ENCODE peak calls at places on chromosomes 16 and 17, in five cellular contexts. T is AG04450, U is Right ventricle myocardium superior, Q is hypothalamus, D is GM12865. A is an unnamed sample.
A peak's percentile ranks its signal among the peaks of the same experiment; 100 is the strongest.

GRCh38 chr17:43578699-43579569 is 32.8 kb upstream of the ETV4 start:
- DNase-seq in T (no peak), U (no peak), Q (no peak), D (peak; percentile 91), A (peak; percentile 60)

GRCh38 chr16:87351320-87351698 is 32.3 kb downstream of the FBXO31 start:
- DNase-seq in T (no peak), U (peak; percentile 35), Q (no peak), D (no peak), A (no peak)

GRCh38 chr17:52606590-52606989 is 448.1 kb upstream of the CA10 start:
- DNase-seq in T (no peak), U (no peak), Q (no peak), D (no peak), A (no peak)

GRCh38 chr17:50185724-50186545 is 15.5 kb downstream of the COL1A1 start:
- DNase-seq in T (no peak), U (no peak), Q (no peak), D (no peak), A (no peak)

GRCh38 chr17:71975331-71975801 is 145.5 kb upstream of the SOX9 start:
- DNase-seq in T (peak; percentile 6), U (peak; percentile 85), Q (peak; percentile 18), D (no peak), A (no peak)

GRCh38 chr17:9878791-9879525 is 26.1 kb downstream of the RCVRN start:
- DNase-seq in T (no peak), U (no peak), Q (no peak), D (no peak), A (no peak)

GRCh38 chr16:769201-769769 is 8.8 kb downstream of the MSLN start:
- DNase-seq in T (no peak), U (no peak), Q (no peak), D (no peak), A (no peak)

GRCh38 chr16:86362155-86362849 is 148.0 kb upstream of the FOXF1 start:
- DNase-seq in T (no peak), U (no peak), Q (no peak), D (no peak), A (no peak)

GRCh38 chr17:59756236-59756818 is 48.9 kb downstream of the VMP1 start:
- DNase-seq in T (no peak), U (no peak), Q (no peak), D (no peak), A (no peak)

GRCh38 chr17:30173649-30174048 is 57.0 kb downstream of the NSRP1 start:
- DNase-seq in T (no peak), U (no peak), Q (no peak), D (peak; percentile 75), A (peak; percentile 59)

GRCh38 chr16:80936410-80936809 is 70.3 kb downstream of the CMC2 start:
- DNase-seq in T (no peak), U (no peak), Q (no peak), D (no peak), A (no peak)

GRCh38 chr16:77738706-77739105 is 16.4 kb downstream of the NUDT7 start:
- DNase-seq in T (no peak), U (no peak), Q (no peak), D (no peak), A (no peak)

GRCh38 chr17:68614718-68615117 is 13.6 kb upstream of the FAM20A start:
- DNase-seq in T (no peak), U (no peak), Q (no peak), D (no peak), A (no peak)

GRCh38 chr16:77330332-77331043 is 104.3 kb downstream of the ADAMTS18 start:
- DNase-seq in T (no peak), U (no peak), Q (no peak), D (no peak), A (no peak)